ENCODE peak calls at places on chromosomes 7 and 10, in six cellular contexts. G is SK-N-SH, A is H9, N is A673, J is choroid plexus epithelial cell, Z is uterus. B is an unnamed sample.

GRCh38 chr7:47453093-47454056 is 128.5 kb downstream of the TNS3 start:
- DNase-seq in A (no peak), N (no peak), J (peak; percentile 86), Z (peak; percentile 79), G (no peak), B (peak; percentile 85)

GRCh38 chr10:104077282-104078151 is 8.2 kb downstream of the COL17A1 start:
- DNase-seq in A (peak; percentile 63), Z (no peak), N (no peak), J (peak; percentile 12), G (no peak), B (no peak)

GRCh38 chr10:94545277-94546057 is at the start of gene HELLS:
- DNase-seq in A (peak; percentile 92), G (peak; percentile 91), Z (peak; percentile 80), N (peak; percentile 90), J (peak; percentile 86), B (peak; percentile 92)

GRCh38 chr10:69295027-69295426 is 16.7 kb downstream of the HK1 start:
- DNase-seq in G (no peak), A (no peak), J (no peak), N (no peak), Z (no peak), B (no peak)

GRCh38 chr10:61939575-61940301 is 38.2 kb downstream of the ARID5B start:
- DNase-seq in Z (no peak), A (no peak), N (peak; percentile 30), G (no peak), J (peak; percentile 83), B (no peak)

GRCh38 chr10:32905466-32905865 is 52.6 kb downstream of the ITGB1 start:
- DNase-seq in A (no peak), G (no peak), Z (no peak), J (peak; percentile 34), N (no peak), B (no peak)

GRCh38 chr7:32023353-32023752 is 46.9 kb downstream of the PDE1C start:
- DNase-seq in Z (no peak), G (no peak), J (no peak), A (no peak), N (no peak), B (no peak)

GRCh38 chr10:13450078-13450477 is 78.7 kb downstream of the BEND7 start:
- DNase-seq in A (no peak), G (no peak), Z (no peak), N (peak; percentile 16), J (peak; percentile 64), B (no peak)

GRCh38 chr7:136940917-136941316 is 72.5 kb downstream of the CHRM2 start:
- DNase-seq in N (no peak), A (no peak), Z (no peak), J (no peak), G (no peak), B (no peak)

GRCh38 chr7:34058791-34059550 is 153.6 kb downstream of the BMPER start:
- DNase-seq in G (no peak), Z (peak; percentile 31), A (no peak), N (peak; percentile 98), J (no peak), B (no peak)

GRCh38 chr7:28685291-28685659 is 272.9 kb downstream of the TRIL start:
- DNase-seq in J (no peak), A (no peak), N (no peak), G (peak; percentile 28), Z (peak; percentile 39), B (peak; percentile 29)

GRCh38 chr10:114518401-114519305 is 114.4 kb upstream of the AFAP1L2 start:
- DNase-seq in G (no peak), N (no peak), A (no peak), J (no peak), Z (no peak), B (no peak)

GRCh38 chr7:24982917-24983316 is 2.9 kb upstream of the OSBPL3 start:
- DNase-seq in J (no peak), N (peak; percentile 52), Z (no peak), G (no peak), A (no peak), B (no peak)

GRCh38 chr7:112938895-112939588 is 147.6 kb downstream of the GPR85 start:
- DNase-seq in N (peak; percentile 55), A (peak; percentile 76), Z (peak; percentile 23), G (peak; percentile 67), J (peak; percentile 45), B (peak; percentile 19)

GRCh38 chr10:34506773-34507172 is 308.3 kb downstream of the PARD3 start:
- DNase-seq in A (no peak), J (no peak), Z (no peak), G (no peak), N (no peak), B (no peak)

GRCh38 chr7:30909431-30909830 is 2.2 kb upstream of the AQP1 start:
- DNase-seq in N (no peak), G (no peak), J (no peak), Z (no peak), A (no peak), B (no peak)

GRCh38 chr10:5736591-5736990 is 52.0 kb downstream of the TASOR2 start:
- DNase-seq in J (no peak), G (no peak), A (no peak), Z (no peak), N (no peak), B (no peak)

GRCh38 chr7:137081694-137082093 is 213.2 kb downstream of the CHRM2 start:
- DNase-seq in Z (peak; percentile 42), J (peak; percentile 83), G (peak; percentile 75), A (no peak), N (peak; percentile 4), B (peak; percentile 90)

GRCh38 chr10:3470191-3470590 is 297.6 kb upstream of the PITRM1 start:
- DNase-seq in N (no peak), G (no peak), A (no peak), J (no peak), Z (no peak), B (peak; percentile 75)

GRCh38 chr7:125390866-125391265 is 461.2 kb upstream of the POT1 start:
- DNase-seq in Z (no peak), N (no peak), A (no peak), G (no peak), J (no peak), B (no peak)

GRCh38 chr10:131901181-131901829 is 497 bp downstream of the PPP2R2D start:
- DNase-seq in J (peak; percentile 21), N (peak; percentile 35), Z (peak; percentile 26), A (no peak), G (peak; percentile 71), B (peak; percentile 90)

GRCh38 chr7:153524070-153524601 is 528.1 kb upstream of the DPP6 start:
- DNase-seq in Z (peak; percentile 94), N (no peak), G (no peak), J (no peak), A (peak; percentile 38), B (no peak)

GRCh38 chr10:49534670-49535381 is 4.1 kb downstream of the ERCC6 start:
- DNase-seq in A (no peak), J (peak; percentile 70), G (no peak), Z (no peak), N (no peak), B (no peak)

GRCh38 chr7:131919920-131920709 is 363.7 kb upstream of the PODXL start:
- DNase-seq in J (no peak), G (no peak), Z (no peak), N (no peak), A (no peak), B (no peak)

GRCh38 chr7:155338632-155339320 is 41.1 kb downstream of the INSIG1 start:
- DNase-seq in A (no peak), G (no peak), J (no peak), Z (no peak), N (no peak), B (peak; percentile 78)

GRCh38 chr7:95950698-95951097 is 178.3 kb downstream of the DYNC1I1 start:
- DNase-seq in A (no peak), J (peak; percentile 1), G (no peak), Z (no peak), N (no peak), B (no peak)

GRCh38 chr10:97089209-97089865 is 96.4 kb downstream of the SLIT1 start:
- DNase-seq in N (no peak), J (no peak), Z (no peak), G (no peak), A (no peak), B (no peak)
- TF ChIP-seq CTCF in N (no peak), J (no peak), Z (no peak), G (no peak), A (no peak), B (no peak)

GRCh38 chr7:127447326-127447945 is 54.9 kb upstream of the ZNF800 start:
- DNase-seq in N (peak; percentile 70), A (peak; percentile 87), G (peak; percentile 42), J (peak; percentile 73), Z (no peak), B (no peak)
- TF ChIP-seq CTCF in N (peak; percentile 64), A (peak; percentile 92), G (peak; percentile 66), J (peak; percentile 63), Z (no peak), B (no peak)

DNA sequence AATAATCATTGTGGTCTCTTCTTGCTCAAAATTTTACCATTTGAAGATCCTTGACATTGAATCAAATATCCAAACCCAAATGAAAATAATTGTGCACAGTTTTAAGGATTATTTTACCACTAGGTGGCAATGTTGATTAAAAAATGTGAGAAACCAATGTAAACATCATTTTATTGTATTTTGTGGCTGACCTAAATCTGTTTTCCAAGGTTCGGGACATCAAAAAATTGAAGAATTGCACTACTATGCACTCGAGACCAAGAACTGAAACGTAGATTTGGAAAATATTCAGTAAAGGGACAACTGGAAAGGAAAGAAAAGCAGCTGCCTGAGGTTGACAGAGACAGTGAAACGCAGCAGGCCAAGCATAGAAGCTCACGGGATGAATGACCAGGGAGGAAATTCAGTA is 259.3 kb downstream of the SNX13 start:
- DNase-seq in N (peak; percentile 45), J (peak; percentile 64), A (no peak), G (no peak), Z (no peak), B (no peak)
- TF ChIP-seq CTCF in N (peak; percentile 45), J (peak; percentile 46), A (peak; percentile 60), G (peak; percentile 58), Z (peak; percentile 53), B (no peak)

GRCh38 chr10:75717126-75717916 is 285.9 kb downstream of the LRMDA start:
- DNase-seq in A (no peak), Z (no peak), N (no peak), J (peak; percentile 17), G (no peak), B (no peak)
- TF ChIP-seq CTCF in A (no peak), Z (no peak), N (no peak), J (peak; percentile 18), G (no peak), B (no peak)

GRCh38 chr10:71546220-71546619 is 149.5 kb downstream of the CDH23 start:
- DNase-seq in G (no peak), A (no peak), J (no peak), N (no peak), Z (no peak), B (no peak)

GRCh38 chr10:71547841-71548493 is 151.2 kb downstream of the CDH23 start:
- DNase-seq in J (peak; percentile 89), N (no peak), G (no peak), Z (no peak), A (no peak), B (no peak)

GRCh38 chr10:71545001-71545400 is 148.3 kb downstream of the CDH23 start:
- DNase-seq in Z (no peak), A (no peak), N (no peak), J (no peak), G (no peak), B (no peak)

GRCh38 chr10:71547290-71547689 is 150.6 kb downstream of the CDH23 start:
- DNase-seq in A (no peak), G (no peak), N (no peak), J (peak; percentile 13), Z (no peak), B (no peak)

GRCh38 chr10:71548494-71548846 is 151.8 kb downstream of the CDH23 start:
- DNase-seq in G (no peak), A (no peak), N (peak; percentile 33), Z (no peak), J (peak; percentile 55), B (no peak)
- TF ChIP-seq CTCF in G (peak; percentile 41), A (peak; percentile 67), N (peak; percentile 51), Z (no peak), J (peak; percentile 61), B (no peak)

B was measured in lower leg skin.